ENCODE peak calls at places on chromosomes 16 and 17, in six cellular contexts. One of them, this sample, is unnamed.

GRCh38 chr17:78596871-78597635 is 19.9 kb upstream of the DNAH17 start:
- DNase-seq in fibroblast of lung: no peak
- DNase-seq in Kasumi-1: no peak
- DNase-seq in stimulated activated CD4-positive, alpha-beta T cell treated with anti-CD3 and anti-CD28 coated beads, Interleukin-1b, Interleukin-23, amount 100 ng/mL, for 48 hours: no peak
- DNase-seq in LoVo: no peak
- DNase-seq in heart left ventricle: no peak
- DNase-seq in this sample: no peak

GRCh38 chr16:735982-736453 is 4.8 kb downstream of the CIAO3 start:
- DNase-seq in heart left ventricle: no peak
- DNase-seq in fibroblast of lung: no peak
- DNase-seq in LoVo: no peak
- DNase-seq in Kasumi-1: no peak
- DNase-seq in stimulated activated CD4-positive, alpha-beta T cell treated with anti-CD3 and anti-CD28 coated beads, Interleukin-1b, Interleukin-23, amount 100 ng/mL, for 48 hours: peak
- DNase-seq in this sample: no peak

GRCh38 chr16:86151372-86151950 is 252.5 kb downstream of the IRF8 start:
- DNase-seq in fibroblast of lung: no peak
- DNase-seq in LoVo: no peak
- DNase-seq in heart left ventricle: no peak
- DNase-seq in stimulated activated CD4-positive, alpha-beta T cell treated with anti-CD3 and anti-CD28 coated beads, Interleukin-1b, Interleukin-23, amount 100 ng/mL, for 48 hours: no peak
- DNase-seq in Kasumi-1: no peak
- DNase-seq in this sample: no peak

GRCh38 chr16:12182202-12182601 is 205.7 kb downstream of the SNX29 start:
- DNase-seq in heart left ventricle: no peak
- DNase-seq in fibroblast of lung: no peak
- DNase-seq in Kasumi-1: no peak
- DNase-seq in LoVo: no peak
- DNase-seq in stimulated activated CD4-positive, alpha-beta T cell treated with anti-CD3 and anti-CD28 coated beads, Interleukin-1b, Interleukin-23, amount 100 ng/mL, for 48 hours: no peak
- DNase-seq in this sample: no peak

GRCh38 chr16:64656471-64656870 is 465.4 kb downstream of the CDH11 start:
- DNase-seq in heart left ventricle: no peak
- DNase-seq in LoVo: no peak
- DNase-seq in stimulated activated CD4-positive, alpha-beta T cell treated with anti-CD3 and anti-CD28 coated beads, Interleukin-1b, Interleukin-23, amount 100 ng/mL, for 48 hours: no peak
- DNase-seq in Kasumi-1: no peak
- DNase-seq in fibroblast of lung: peak
- DNase-seq in this sample: no peak

GRCh38 chr16:21218135-21218534 is 6.8 kb upstream of the ZP2 start:
- DNase-seq in fibroblast of lung: no peak
- DNase-seq in stimulated activated CD4-positive, alpha-beta T cell treated with anti-CD3 and anti-CD28 coated beads, Interleukin-1b, Interleukin-23, amount 100 ng/mL, for 48 hours: no peak
- DNase-seq in LoVo: no peak
- DNase-seq in heart left ventricle: no peak
- DNase-seq in Kasumi-1: no peak
- DNase-seq in this sample: peak

GRCh38 chr17:39763046-39763800 is 25.5 kb downstream of the GRB7 start:
- DNase-seq in stimulated activated CD4-positive, alpha-beta T cell treated with anti-CD3 and anti-CD28 coated beads, Interleukin-1b, Interleukin-23, amount 100 ng/mL, for 48 hours: no peak
- DNase-seq in fibroblast of lung: peak
- DNase-seq in Kasumi-1: no peak
- DNase-seq in heart left ventricle: no peak
- DNase-seq in LoVo: no peak
- DNase-seq in this sample: no peak

GRCh38 chr17:1899403-1900000 is 69.7 kb downstream of the RPA1 start:
- DNase-seq in heart left ventricle: no peak
- DNase-seq in stimulated activated CD4-positive, alpha-beta T cell treated with anti-CD3 and anti-CD28 coated beads, Interleukin-1b, Interleukin-23, amount 100 ng/mL, for 48 hours: no peak
- DNase-seq in Kasumi-1: no peak
- DNase-seq in fibroblast of lung: no peak
- DNase-seq in LoVo: no peak
- DNase-seq in this sample: no peak

GRCh38 chr16:2816751-2817495 is at the start of gene PRSS21:
- DNase-seq in LoVo: no peak
- DNase-seq in fibroblast of lung: no peak
- DNase-seq in heart left ventricle: no peak
- DNase-seq in Kasumi-1: peak
- DNase-seq in stimulated activated CD4-positive, alpha-beta T cell treated with anti-CD3 and anti-CD28 coated beads, Interleukin-1b, Interleukin-23, amount 100 ng/mL, for 48 hours: peak
- DNase-seq in this sample: peak

GRCh38 chr17:60356947-60357346 is 35.0 kb downstream of the USP32 start:
- DNase-seq in heart left ventricle: no peak
- DNase-seq in fibroblast of lung: peak
- DNase-seq in Kasumi-1: no peak
- DNase-seq in LoVo: no peak
- DNase-seq in stimulated activated CD4-positive, alpha-beta T cell treated with anti-CD3 and anti-CD28 coated beads, Interleukin-1b, Interleukin-23, amount 100 ng/mL, for 48 hours: no peak
- DNase-seq in this sample: peak

This sample was measured in OCI-M1.